ENCODE peak calls at places on chromosomes 16 and 17, in seven cellular contexts. M is transverse colon, F is thoracic aorta, C is AG10803, O is prostate gland, W is cardiac muscle cell, A is mucosa of descending colon. I is an unnamed sample.

GRCh38 chr17:41870627-41871026 is 5.4 kb upstream of the KLHL11 start:
- DNase-seq in M (no peak), F (no peak), C (no peak), O (peak), W (no peak), A (no peak), I (no peak)

GRCh38 chr17:64063088-64063487 is 42.7 kb upstream of the ICAM2 start:
- DNase-seq in M (no peak), F (no peak), C (no peak), O (no peak), W (no peak), A (no peak), I (no peak)

GRCh38 chr17:82238562-82239201 is 9.8 kb downstream of the SLC16A3 start:
- DNase-seq in M (peak), F (no peak), C (peak), O (peak), W (peak), A (peak), I (peak)

GRCh38 chr17:82435601-82436583 is 14.7 kb downstream of the CYBC1 start:
- DNase-seq in M (no peak), F (no peak), C (no peak), O (no peak), W (no peak), A (no peak), I (no peak)

GRCh38 chr16:81310045-81310644 is 4.6 kb upstream of the GAN start:
- DNase-seq in M (no peak), F (no peak), C (no peak), O (no peak), W (no peak), A (no peak), I (no peak)

GRCh38 chr16:52729731-52730130 is 182.8 kb upstream of the TOX3 start:
- DNase-seq in M (no peak), F (no peak), C (no peak), O (no peak), W (no peak), A (no peak), I (no peak)

GRCh38 chr16:21121150-21121549 is 29.5 kb downstream of the DNAH3 start:
- DNase-seq in M (no peak), F (no peak), C (no peak), O (no peak), W (no peak), A (no peak), I (no peak)

GRCh38 chr17:42653179-42654124 is 5.6 kb upstream of the TUBG2 start:
- DNase-seq in M (peak), F (no peak), C (peak), O (peak), W (peak), A (peak), I (peak)

DNA sequence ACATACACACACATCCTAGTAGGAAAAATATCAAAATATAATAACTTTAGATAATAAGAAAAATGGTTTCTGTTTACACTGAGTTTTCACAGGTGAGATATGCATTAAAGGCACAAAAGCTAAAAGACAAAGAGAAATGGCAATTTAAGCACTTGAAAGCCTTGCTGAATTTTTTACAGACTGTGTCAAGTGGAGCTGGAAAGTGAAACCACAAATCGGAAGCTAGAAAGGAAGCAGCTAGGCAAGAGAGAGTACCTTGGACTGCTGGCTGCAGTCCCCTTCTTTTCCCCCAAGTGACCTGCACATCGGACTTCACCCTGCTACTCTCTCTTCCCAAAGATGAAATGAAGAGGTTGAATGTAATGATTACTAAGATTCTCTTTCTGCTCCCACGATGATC is 135.1 kb downstream of the CDH13 start:
- DNase-seq in M (no peak), F (no peak), C (no peak), O (no peak), W (peak), A (no peak), I (no peak)
- TF ChIP-seq CTCF in M (no peak), F (no peak), C (no peak), O (no peak), W (no peak), A (no peak), I (no peak)

GRCh38 chr16:10946308-10946707 is 1.9 kb downstream of the CLEC16A start:
- DNase-seq in M (no peak), F (no peak), C (no peak), O (no peak), W (peak), A (no peak), I (no peak)
- H3K4me3 ChIP-seq in M (no peak), F (peak), C (peak), O (no peak), W (no peak), A (no peak), I (no peak)

DNA sequence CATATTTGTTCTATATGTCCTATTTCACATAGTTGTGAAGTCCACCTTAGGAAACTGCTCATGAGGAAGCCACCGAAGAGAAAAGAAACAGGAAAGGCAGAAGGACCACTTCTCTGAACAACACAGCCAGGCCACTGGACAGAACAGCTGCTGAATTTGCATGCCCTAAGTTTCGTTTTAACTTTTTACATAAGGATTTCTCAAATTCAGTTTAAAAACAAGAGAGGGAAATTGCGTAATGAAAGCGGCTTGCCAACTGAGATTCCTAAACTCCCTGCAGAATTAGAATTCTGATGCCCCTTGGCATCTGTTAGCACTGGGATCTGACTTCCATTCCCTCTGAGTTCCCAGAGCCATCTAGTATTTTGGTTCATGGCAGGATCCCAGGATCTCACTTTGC is 5.0 kb upstream of the CCL8 start:
- DNase-seq in M (no peak), F (no peak), C (peak), O (no peak), W (peak), A (no peak), I (no peak)
- TF ChIP-seq CTCF in M (no peak), F (no peak), C (no peak), O (no peak), W (no peak), A (no peak), I (no peak)

GRCh38 chr16:8828541-8829165 is 31.0 kb downstream of the PMM2 start:
- DNase-seq in M (no peak), F (no peak), C (no peak), O (no peak), W (no peak), A (no peak), I (no peak)

GRCh38 chr16:8832383-8833100 is 34.9 kb downstream of the PMM2 start:
- DNase-seq in M (no peak), F (no peak), C (no peak), O (no peak), W (no peak), A (no peak), I (no peak)

GRCh38 chr16:8826278-8826879 is 28.7 kb downstream of the PMM2 start:
- DNase-seq in M (no peak), F (no peak), C (no peak), O (no peak), W (no peak), A (no peak), I (no peak)

GRCh38 chr16:8831450-8832382 is 34.1 kb downstream of the PMM2 start:
- DNase-seq in M (no peak), F (no peak), C (no peak), O (no peak), W (no peak), A (no peak), I (no peak)
- H3K4me3 ChIP-seq in M (no peak), F (no peak), C (no peak), O (no peak), W (no peak), A (no peak), I (no peak)

GRCh38 chr17:80829166-80829813 is 162.4 kb upstream of the CHMP6 start:
- DNase-seq in M (no peak), F (no peak), C (no peak), O (no peak), W (no peak), A (no peak), I (no peak)

GRCh38 chr17:80825471-80826345 is 165.9 kb upstream of the CHMP6 start:
- DNase-seq in M (no peak), F (no peak), C (no peak), O (no peak), W (no peak), A (no peak), I (no peak)

GRCh38 chr17:80826346-80826954 is 165.2 kb upstream of the CHMP6 start:
- DNase-seq in M (no peak), F (no peak), C (no peak), O (no peak), W (no peak), A (no peak), I (no peak)

GRCh38 chr17:80827646-80828643 is 163.7 kb upstream of the CHMP6 start:
- DNase-seq in M (no peak), F (no peak), C (no peak), O (no peak), W (no peak), A (no peak), I (no peak)

GRCh38 chr17:80826955-80827645 is 164.5 kb upstream of the CHMP6 start:
- DNase-seq in M (no peak), F (peak), C (peak), O (no peak), W (peak), A (no peak), I (no peak)
- TF ChIP-seq CTCF in M (no peak), F (no peak), C (peak), O (no peak), W (peak), A (no peak), I (no peak)